ENCODE peak calls at places on chromosomes 12 and 14, in seven cellular contexts. One of them, this sample, is unnamed.

GRCh38 chr14:105774001-105774400 is 247.6 kb downstream of the TMEM121 start:
- DNase-seq in H1: no peak
- DNase-seq in tibial nerve: no peak
- DNase-seq in right lobe of liver: no peak
- DNase-seq in prostate gland: no peak
- DNase-seq in uterus: no peak
- DNase-seq in sigmoid colon: no peak
- DNase-seq in this sample: no peak

GRCh38 chr12:111685811-111686573 is at the start of the genes ACAD10 and BRAP:
- DNase-seq in right lobe of liver: peak; percentile 94
- DNase-seq in H1: peak; percentile 96
- DNase-seq in sigmoid colon: peak; percentile 96
- DNase-seq in uterus: peak; percentile 94
- DNase-seq in prostate gland: peak; percentile 90
- DNase-seq in tibial nerve: peak; percentile 87
- DNase-seq in this sample: peak; percentile 98

GRCh38 chr12:22083167-22083566 is 37.1 kb downstream of the CMAS start:
- DNase-seq in uterus: no peak
- DNase-seq in prostate gland: peak; percentile 20
- DNase-seq in tibial nerve: peak; percentile 52
- DNase-seq in H1: no peak
- DNase-seq in right lobe of liver: no peak
- DNase-seq in sigmoid colon: no peak
- DNase-seq in this sample: no peak

GRCh38 chr12:5014269-5014668 is 29.4 kb upstream of the KCNA5 start:
- DNase-seq in prostate gland: no peak
- DNase-seq in right lobe of liver: no peak
- DNase-seq in sigmoid colon: no peak
- DNase-seq in uterus: no peak
- DNase-seq in H1: no peak
- DNase-seq in tibial nerve: no peak
- DNase-seq in this sample: no peak

GRCh38 chr12:7989827-7990491 is 42.6 kb upstream of the FOXJ2 start:
- DNase-seq in tibial nerve: peak; percentile 36
- DNase-seq in sigmoid colon: no peak
- DNase-seq in uterus: no peak
- DNase-seq in H1: no peak
- DNase-seq in right lobe of liver: peak; percentile 62
- DNase-seq in prostate gland: no peak
- DNase-seq in this sample: peak; percentile 71

GRCh38 chr14:30949651-30950050 is 75.3 kb downstream of the COCH start:
- DNase-seq in tibial nerve: no peak
- DNase-seq in sigmoid colon: no peak
- DNase-seq in uterus: no peak
- DNase-seq in H1: no peak
- DNase-seq in right lobe of liver: no peak
- DNase-seq in prostate gland: no peak
- DNase-seq in this sample: no peak

GRCh38 chr12:25926536-25926935 is 31.9 kb upstream of the RASSF8 start:
- DNase-seq in prostate gland: no peak
- DNase-seq in right lobe of liver: no peak
- DNase-seq in tibial nerve: no peak
- DNase-seq in uterus: no peak
- DNase-seq in H1: no peak
- DNase-seq in sigmoid colon: no peak
- DNase-seq in this sample: no peak

GRCh38 chr12:46908236-46908935 is 82.6 kb upstream of the SLC38A4 start:
- DNase-seq in tibial nerve: no peak
- DNase-seq in uterus: no peak
- DNase-seq in prostate gland: no peak
- DNase-seq in sigmoid colon: no peak
- DNase-seq in right lobe of liver: no peak
- DNase-seq in H1: no peak
- DNase-seq in this sample: no peak

GRCh38 chr12:85531345-85531744 is 251.3 kb downstream of the ALX1 start:
- DNase-seq in uterus: no peak
- DNase-seq in prostate gland: no peak
- DNase-seq in sigmoid colon: no peak
- DNase-seq in tibial nerve: no peak
- DNase-seq in right lobe of liver: no peak
- DNase-seq in H1: no peak
- DNase-seq in this sample: no peak

GRCh38 chr14:99651953-99652746 is 7.2 kb downstream of the HHIPL1 start:
- DNase-seq in tibial nerve: no peak
- DNase-seq in prostate gland: no peak
- DNase-seq in uterus: no peak
- DNase-seq in sigmoid colon: no peak
- DNase-seq in H1: no peak
- DNase-seq in right lobe of liver: no peak
- DNase-seq in this sample: no peak

GRCh38 chr12:127810026-127810425 is 456.9 kb upstream of the TMEM132C start:
- DNase-seq in H1: no peak
- DNase-seq in right lobe of liver: no peak
- DNase-seq in tibial nerve: no peak
- DNase-seq in uterus: no peak
- DNase-seq in prostate gland: no peak
- DNase-seq in sigmoid colon: no peak
- DNase-seq in this sample: peak; percentile 22

GRCh38 chr14:49621114-49621881 is 699 bp downstream of the MGAT2 start:
- DNase-seq in tibial nerve: peak; percentile 37
- DNase-seq in uterus: peak; percentile 72
- DNase-seq in right lobe of liver: peak; percentile 80
- DNase-seq in sigmoid colon: peak; percentile 86
- DNase-seq in prostate gland: peak; percentile 27
- DNase-seq in H1: no peak
- DNase-seq in this sample: peak; percentile 94

GRCh38 chr12:111412007-111412829 is 6.5 kb downstream of the SH2B3 start:
- DNase-seq in sigmoid colon: no peak
- DNase-seq in right lobe of liver: no peak
- DNase-seq in prostate gland: no peak
- DNase-seq in uterus: no peak
- DNase-seq in H1: no peak
- DNase-seq in tibial nerve: no peak
- DNase-seq in this sample: no peak

GRCh38 chr12:107377596-107378385 is 284.4 kb upstream of the CRY1 start:
- DNase-seq in H1: no peak
- DNase-seq in sigmoid colon: no peak
- DNase-seq in tibial nerve: no peak
- DNase-seq in prostate gland: no peak
- DNase-seq in right lobe of liver: no peak
- DNase-seq in uterus: no peak
- DNase-seq in this sample: no peak

GRCh38 chr12:111409403-111410228 is 3.9 kb downstream of the SH2B3 start:
- DNase-seq in right lobe of liver: no peak
- DNase-seq in uterus: peak; percentile 47
- DNase-seq in tibial nerve: no peak
- DNase-seq in sigmoid colon: peak; percentile 81
- DNase-seq in H1: no peak
- DNase-seq in prostate gland: no peak
- DNase-seq in this sample: peak; percentile 93

GRCh38 chr12:82688035-82688501 is 1.4 kb downstream of the TMTC2 start:
- DNase-seq in sigmoid colon: no peak
- DNase-seq in uterus: no peak
- DNase-seq in tibial nerve: no peak
- DNase-seq in H1: no peak
- DNase-seq in right lobe of liver: no peak
- DNase-seq in prostate gland: no peak
- DNase-seq in this sample: no peak

GRCh38 chr12:72612171-72612570 is 340.0 kb downstream of the TRHDE start:
- DNase-seq in sigmoid colon: no peak
- DNase-seq in H1: no peak
- DNase-seq in right lobe of liver: no peak
- DNase-seq in uterus: no peak
- DNase-seq in prostate gland: no peak
- DNase-seq in tibial nerve: no peak
- DNase-seq in this sample: no peak

GRCh38 chr12:70828391-70828790 is 92.1 kb downstream of the PTPRR start:
- DNase-seq in right lobe of liver: no peak
- DNase-seq in sigmoid colon: no peak
- DNase-seq in prostate gland: no peak
- DNase-seq in tibial nerve: no peak
- DNase-seq in uterus: no peak
- DNase-seq in H1: no peak
- DNase-seq in this sample: no peak

GRCh38 chr14:91830777-91831176 is 36.6 kb downstream of the TC2N start:
- DNase-seq in right lobe of liver: no peak
- DNase-seq in H1: no peak
- DNase-seq in uterus: no peak
- DNase-seq in sigmoid colon: no peak
- DNase-seq in tibial nerve: no peak
- DNase-seq in prostate gland: peak; percentile 30
- DNase-seq in this sample: no peak

GRCh38 chr14:78253986-78254385 is 83.8 kb downstream of the NRXN3 start:
- DNase-seq in prostate gland: no peak
- DNase-seq in tibial nerve: no peak
- DNase-seq in H1: no peak
- DNase-seq in uterus: no peak
- DNase-seq in right lobe of liver: no peak
- DNase-seq in sigmoid colon: no peak
- DNase-seq in this sample: no peak

GRCh38 chr12:32051511-32052299 is 54.9 kb upstream of the BICD1 start:
- DNase-seq in prostate gland: no peak
- DNase-seq in right lobe of liver: no peak
- DNase-seq in sigmoid colon: no peak
- DNase-seq in H1: no peak
- DNase-seq in uterus: no peak
- DNase-seq in tibial nerve: no peak
- DNase-seq in this sample: peak; percentile 34

GRCh38 chr12:20212658-20213387 is 155.5 kb upstream of the PDE3A start:
- DNase-seq in H1: peak; percentile 54
- DNase-seq in right lobe of liver: peak; percentile 71
- DNase-seq in sigmoid colon: peak; percentile 95
- DNase-seq in tibial nerve: peak; percentile 89
- DNase-seq in uterus: peak; percentile 84
- DNase-seq in prostate gland: peak; percentile 54
- DNase-seq in this sample: peak; percentile 93

GRCh38 chr12:82746668-82747067 is 60.0 kb downstream of the TMTC2 start:
- DNase-seq in sigmoid colon: no peak
- DNase-seq in uterus: no peak
- DNase-seq in H1: no peak
- DNase-seq in tibial nerve: no peak
- DNase-seq in prostate gland: no peak
- DNase-seq in right lobe of liver: no peak
- DNase-seq in this sample: no peak

GRCh38 chr14:34035177-34035933 is 84.5 kb upstream of the EGLN3 start:
- DNase-seq in right lobe of liver: no peak
- DNase-seq in sigmoid colon: no peak
- DNase-seq in H1: no peak
- DNase-seq in uterus: no peak
- DNase-seq in tibial nerve: no peak
- DNase-seq in prostate gland: peak; percentile 41
- DNase-seq in this sample: no peak

GRCh38 chr12:29516431-29516875 is 19.0 kb upstream of the OVCH1 start:
- DNase-seq in tibial nerve: no peak
- DNase-seq in prostate gland: no peak
- DNase-seq in uterus: no peak
- DNase-seq in sigmoid colon: no peak
- DNase-seq in right lobe of liver: no peak
- DNase-seq in H1: no peak
- DNase-seq in this sample: no peak

GRCh38 chr14:89330236-89331002 is 86.6 kb downstream of the FOXN3 start:
- DNase-seq in right lobe of liver: no peak
- DNase-seq in uterus: peak; percentile 57
- DNase-seq in prostate gland: no peak
- DNase-seq in H1: no peak
- DNase-seq in tibial nerve: peak; percentile 70
- DNase-seq in sigmoid colon: peak; percentile 83
- DNase-seq in this sample: no peak

DNA sequence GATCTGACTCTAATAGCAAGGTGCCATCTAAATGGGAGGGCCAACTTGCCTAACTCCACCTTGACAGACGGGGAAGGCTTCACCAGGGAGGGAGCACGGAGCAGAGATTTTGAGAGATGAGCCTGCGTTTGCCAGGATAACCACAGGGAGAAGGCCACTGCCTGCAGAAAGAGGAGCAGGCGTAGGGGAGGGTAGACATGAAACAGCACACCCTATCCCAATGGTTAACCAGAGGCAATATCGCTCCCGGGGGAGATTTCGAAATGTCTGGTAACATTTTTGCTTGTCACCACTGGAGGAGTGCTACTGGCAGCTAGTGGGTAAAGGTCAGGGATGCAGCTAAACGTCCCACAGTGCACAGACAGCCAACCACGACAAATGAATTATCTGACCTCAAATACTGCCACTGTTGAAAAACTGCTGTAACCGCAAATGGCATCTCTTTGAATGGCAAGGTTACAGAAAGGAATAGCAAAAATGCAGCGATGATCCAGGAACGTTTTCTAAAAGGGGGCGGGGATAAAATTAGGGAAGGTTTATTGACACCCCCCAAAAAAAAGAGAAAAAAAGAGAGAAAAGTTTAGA is 126.0 kb upstream of the ATF7IP start:
- DNase-seq in tibial nerve: no peak
- DNase-seq in prostate gland: no peak
- DNase-seq in right lobe of liver: peak; percentile 67
- DNase-seq in uterus: no peak
- DNase-seq in sigmoid colon: no peak
- DNase-seq in H1: peak; percentile 61
- DNase-seq in this sample: no peak
- TF ChIP-seq CTCF in tibial nerve: no peak
- TF ChIP-seq CTCF in prostate gland: no peak
- TF ChIP-seq CTCF in right lobe of liver: peak; percentile 42
- TF ChIP-seq CTCF in uterus: no peak
- TF ChIP-seq CTCF in sigmoid colon: no peak
- TF ChIP-seq CTCF in H1: peak; percentile 21
- TF ChIP-seq CTCF in this sample: no peak

GRCh38 chr14:94129111-94129757 is at the start of gene IFI27L2:
- DNase-seq in sigmoid colon: peak; percentile 88
- DNase-seq in prostate gland: peak; percentile 43
- DNase-seq in uterus: peak; percentile 73
- DNase-seq in H1: peak; percentile 79
- DNase-seq in right lobe of liver: no peak
- DNase-seq in tibial nerve: peak; percentile 67
- DNase-seq in this sample: peak; percentile 94
- TF ChIP-seq POLR2A in sigmoid colon: no peak
- TF ChIP-seq POLR2A in prostate gland: no peak
- TF ChIP-seq POLR2A in uterus: no peak
- TF ChIP-seq POLR2A in H1: no peak
- TF ChIP-seq POLR2A in right lobe of liver: no peak
- TF ChIP-seq POLR2A in tibial nerve: peak; percentile 57
- TF ChIP-seq POLR2A in this sample: no peak

GRCh38 chr12:11812558-11813421 is 163.3 kb downstream of the ETV6 start:
- DNase-seq in tibial nerve: no peak
- DNase-seq in H1: peak; percentile 66
- DNase-seq in prostate gland: peak; percentile 20
- DNase-seq in uterus: no peak
- DNase-seq in right lobe of liver: no peak
- DNase-seq in sigmoid colon: no peak
- DNase-seq in this sample: no peak
- TF ChIP-seq CTCF in tibial nerve: peak; percentile 6
- TF ChIP-seq CTCF in H1: peak; percentile 29
- TF ChIP-seq CTCF in prostate gland: no peak
- TF ChIP-seq CTCF in uterus: peak; percentile 18
- TF ChIP-seq CTCF in right lobe of liver: no peak
- TF ChIP-seq CTCF in sigmoid colon: peak; percentile 23
- TF ChIP-seq CTCF in this sample: no peak

DNA sequence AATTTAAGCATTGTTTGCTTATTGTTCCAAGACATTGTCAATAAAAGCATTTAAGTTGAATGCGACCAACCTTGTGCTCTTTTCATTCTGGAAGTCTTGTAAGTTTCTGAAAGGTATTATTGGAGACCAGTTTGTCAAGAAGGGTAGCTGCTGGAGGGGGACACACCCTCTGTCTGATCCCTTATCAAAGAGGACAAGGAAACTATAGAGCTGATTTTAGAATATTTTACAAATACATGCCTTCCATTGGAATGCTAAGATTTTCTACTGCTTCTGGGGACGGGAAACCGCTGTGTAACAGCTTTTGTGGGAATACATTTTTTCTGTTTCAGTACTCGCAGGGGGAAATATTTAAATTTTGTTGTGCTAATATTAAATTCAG is 3.5 kb downstream of the FOS start:
- DNase-seq in uterus: no peak
- DNase-seq in H1: no peak
- DNase-seq in right lobe of liver: no peak
- DNase-seq in tibial nerve: no peak
- DNase-seq in prostate gland: no peak
- DNase-seq in sigmoid colon: no peak
- DNase-seq in this sample: peak; percentile 26
- TF ChIP-seq POLR2A in uterus: no peak
- TF ChIP-seq POLR2A in H1: no peak
- TF ChIP-seq POLR2A in right lobe of liver: peak; percentile 63
- TF ChIP-seq POLR2A in tibial nerve: no peak
- TF ChIP-seq POLR2A in prostate gland: no peak
- TF ChIP-seq POLR2A in sigmoid colon: no peak
- TF ChIP-seq POLR2A in this sample: no peak